ENCODE peak calls at places on chromosomes 5 and 9, in ten cellular contexts. Y is thyroid gland, P is spleen, M is endothelial cell of umbilical vein, A is stomach, C is body of pancreas, V is esophagus squamous epithelium, J is adrenal gland, N is heart left ventricle, D is IMR-90. G is an unnamed sample. For H3K36me3, the result is how much of the 10 kb centered on the place peaks cover.

GRCh38 chr5:170108266-170108785 is 2.6 kb downstream of the FOXI1 start:
- DNase-seq in J (no peak), Y (no peak), M (no peak), N (no peak), C (no peak), D (no peak), V (no peak), A (no peak), P (no peak), G (no peak)

GRCh38 chr9:99162759-99163364 is 57.9 kb downstream of the TGFBR1 start:
- DNase-seq in M (peak), J (no peak), V (no peak), N (no peak), C (no peak), P (no peak), Y (no peak), D (peak), A (no peak), G (no peak)

GRCh38 chr5:111772456-111772855 is 15.5 kb upstream of the NREP start:
- DNase-seq in P (no peak), V (no peak), A (no peak), D (peak), M (no peak), J (no peak), Y (no peak), N (no peak), C (no peak), G (no peak)

GRCh38 chr5:6750142-6750840 is 37.1 kb downstream of the TENT4A start:
- DNase-seq in A (no peak), P (peak), Y (no peak), N (no peak), J (no peak), C (no peak), D (no peak), M (no peak), V (no peak), G (no peak)

GRCh38 chr5:95728494-95729114 is 2.5 kb upstream of the RHOBTB3 start:
- DNase-seq in Y (no peak), A (no peak), J (no peak), M (no peak), N (no peak), C (no peak), D (no peak), V (no peak), P (no peak), G (no peak)

GRCh38 chr9:79477955-79478751 is 93.6 kb upstream of the TLE4 start:
- DNase-seq in C (peak), M (peak), D (peak), Y (no peak), A (no peak), V (no peak), J (no peak), N (no peak), P (no peak), G (no peak)

GRCh38 chr9:132770775-132771310 is 100.6 kb downstream of the GTF3C4 start:
- DNase-seq in N (no peak), A (no peak), D (no peak), C (no peak), V (no peak), M (no peak), Y (no peak), J (no peak), P (no peak), G (no peak)

GRCh38 chr5:36896476-36896875 is 19.9 kb downstream of the NIPBL start:
- DNase-seq in N (no peak), A (no peak), D (no peak), M (no peak), J (no peak), V (no peak), P (no peak), Y (no peak), C (no peak), G (no peak)

GRCh38 chr5:137666109-137666850 is 69.6 kb downstream of the KLHL3 start:
- DNase-seq in P (no peak), N (peak), M (peak), Y (peak), C (peak), J (no peak), D (peak), V (no peak), A (peak), G (no peak)

GRCh38 chr5:14250094-14250777 is 107.1 kb downstream of the TRIO start:
- DNase-seq in J (peak), N (peak), Y (peak), V (no peak), C (peak), P (no peak), M (no peak), D (peak), A (no peak), G (peak)

GRCh38 chr5:89313804-89314588 is 431.0 kb upstream of the MEF2C start:
- DNase-seq in D (peak), N (no peak), Y (no peak), P (no peak), C (no peak), M (peak), V (no peak), J (no peak), A (no peak), G (no peak)

GRCh38 chr9:89374176-89374575 is 55.9 kb downstream of the SECISBP2 start:
- DNase-seq in Y (no peak), A (no peak), C (no peak), P (no peak), V (no peak), J (no peak), D (peak), N (no peak), M (no peak), G (no peak)

GRCh38 chr9:113343732-113344231 is 3.7 kb upstream of the WDR31 start:
- DNase-seq in V (peak), Y (peak), A (peak), J (peak), P (no peak), D (no peak), M (no peak), N (peak), C (peak), G (peak)
- TF ChIP-seq POLR2A in V (no peak), Y (no peak), A (no peak), J (no peak), P (no peak), D (no peak), M (no peak), N (no peak), C (no peak), G (peak)

GRCh38 chr9:129826759-129827158 is 2.8 kb upstream of the TOR1A start:
- DNase-seq in D (no peak), Y (no peak), M (no peak), P (no peak), A (no peak), J (no peak), N (no peak), C (no peak), V (no peak), G (no peak)
- H3K36me3 ChIP-seq in D (under half), Y (under half), M (under half), P (half or more), A (half or more), J (half or more), N (under half), C (under half), V (under half), G (under half)

DNA sequence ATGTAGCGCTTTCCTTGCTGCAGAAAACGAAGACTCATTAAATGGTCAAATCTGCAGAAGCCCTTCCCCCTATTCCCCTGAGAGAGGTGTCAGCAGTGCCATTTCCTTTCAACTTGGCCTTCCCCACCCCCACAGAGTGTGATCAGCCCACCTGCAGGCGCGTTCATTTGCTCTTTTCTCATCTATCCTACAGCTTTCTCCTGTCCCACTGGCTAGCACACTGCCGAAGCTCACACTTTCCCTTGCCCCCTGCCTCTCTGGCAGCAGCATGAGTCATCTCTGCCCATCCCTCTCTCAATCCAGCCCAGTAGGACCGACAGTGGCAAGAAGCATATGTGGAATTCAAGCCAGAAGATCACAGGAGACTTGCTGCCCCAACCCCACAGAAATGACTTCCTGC is 213.8 kb downstream of the FAM114A2 start:
- DNase-seq in V (no peak), A (no peak), N (no peak), J (no peak), Y (no peak), C (no peak), D (no peak), P (no peak), M (no peak), G (no peak)
- TF ChIP-seq POLR2A in V (no peak), A (no peak), N (no peak), J (no peak), Y (no peak), C (no peak), D (no peak), P (no peak), M (no peak), G (no peak)

GRCh38 chr9:87620727-87621322 is 105.1 kb upstream of the CTSL start:
- DNase-seq in P (no peak), J (no peak), D (no peak), V (no peak), M (no peak), C (no peak), A (no peak), N (no peak), Y (peak), G (no peak)
- H3K36me3 ChIP-seq in P (under half), J (under half), D (under half), V (under half), M (under half), C (under half), A (under half), N (under half), Y (under half), G (under half)

GRCh38 chr5:147782053-147783028 is at the start of gene JAKMIP2:
- DNase-seq in C (peak), J (peak), D (peak), A (peak), P (peak), Y (peak), V (peak), M (no peak), N (peak), G (peak)
- TF ChIP-seq POLR2A in C (peak), J (peak), D (no peak), A (no peak), P (no peak), Y (no peak), V (no peak), M (no peak), N (no peak), G (no peak)

GRCh38 chr9:111674319-111674718 is 12.9 kb downstream of the GNG10 start:
- DNase-seq in Y (no peak), D (no peak), V (no peak), C (no peak), J (no peak), A (no peak), M (no peak), N (no peak), P (no peak), G (no peak)

GRCh38 chr9:111679199-111679598 is 17.8 kb downstream of the GNG10 start:
- DNase-seq in M (no peak), J (no peak), N (no peak), Y (no peak), A (no peak), D (no peak), C (no peak), P (no peak), V (no peak), G (no peak)

GRCh38 chr9:111678293-111678692 is 16.9 kb downstream of the GNG10 start:
- DNase-seq in D (no peak), Y (no peak), P (no peak), M (no peak), C (no peak), A (no peak), V (no peak), N (no peak), J (no peak), G (no peak)

DNA sequence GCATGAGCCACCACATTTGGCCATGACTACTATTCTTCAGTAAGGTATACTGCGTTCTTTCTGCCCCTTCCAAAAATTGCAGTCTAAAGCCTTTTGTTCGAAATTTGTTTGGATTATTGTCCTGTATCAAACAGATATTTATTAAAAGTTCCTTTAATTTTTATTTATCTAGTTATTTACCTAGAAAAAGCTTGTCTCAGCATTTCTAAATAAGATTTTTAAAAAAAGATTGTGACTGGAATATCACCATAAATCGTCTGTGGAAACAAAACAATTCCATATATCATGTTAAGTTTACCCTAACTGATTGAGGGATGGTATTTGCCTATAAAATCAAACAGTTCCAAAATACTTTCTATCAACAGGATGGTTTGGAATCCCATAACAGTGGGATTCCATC is 14.7 kb downstream of the GNG10 start:
- DNase-seq in V (no peak), Y (no peak), C (no peak), N (no peak), P (no peak), A (no peak), D (no peak), M (no peak), J (no peak), G (no peak)
- H3K36me3 ChIP-seq in V (under half), Y (under half), C (under half), N (under half), P (half or more), A (under half), D (under half), M (under half), J (under half), G (under half)

G was measured in prostate gland.